ENCODE peak calls at places on chromosomes 5 and 9, in five cellular contexts. S, K, G, R and B are unnamed samples.
A peak's percentile ranks its signal among the peaks of the same experiment; 100 is the strongest.

GRCh38 chr5:170315154-170315553 is 17.6 kb upstream of the LCP2 start:
- DNase-seq in S (peak; percentile 70), K (no peak), G (no peak), R (peak; percentile 68), B (no peak)

GRCh38 chr5:19886123-19886921 is 101.7 kb downstream of the CDH18 start:
- DNase-seq in S (no peak), K (peak; percentile 42), G (no peak), R (no peak), B (no peak)

GRCh38 chr5:151234476-151235238 is 10.8 kb upstream of the CCDC69 start:
- DNase-seq in S (peak; percentile 60), K (no peak), G (peak; percentile 83), R (no peak), B (no peak)

GRCh38 chr5:57692582-57693487 is 210.2 kb upstream of the ACTBL2 start:
- DNase-seq in S (peak; percentile 52), K (peak; percentile 84), G (no peak), R (peak; percentile 2), B (peak; percentile 4)

GRCh38 chr5:132049559-132049958 is 10.9 kb upstream of the IL3 start:
- DNase-seq in S (no peak), K (no peak), G (no peak), R (no peak), B (no peak)

GRCh38 chr5:83513081-83513480 is 41.5 kb downstream of the VCAN start:
- DNase-seq in S (no peak), K (no peak), G (no peak), R (no peak), B (no peak)

GRCh38 chr9:131140112-131140511 is 14.7 kb downstream of the NUP214 start:
- DNase-seq in S (no peak), K (no peak), G (no peak), R (no peak), B (no peak)

GRCh38 chr9:21542780-21543179 is 60.7 kb upstream of the IFNE start:
- DNase-seq in S (no peak), K (no peak), G (no peak), R (no peak), B (no peak)

GRCh38 chr5:173866249-173867172 is 21.6 kb upstream of the CPEB4 start:
- DNase-seq in S (no peak), K (no peak), G (no peak), R (peak; percentile 86), B (no peak)

GRCh38 chr9:126701820-126702500 is 88.2 kb downstream of the LMX1B start:
- DNase-seq in S (no peak), K (no peak), G (no peak), R (no peak), B (no peak)

GRCh38 chr9:77018058-77019009 is 1.1 kb upstream of the FOXB2 start:
- DNase-seq in S (no peak), K (no peak), G (peak; percentile 12), R (no peak), B (no peak)

GRCh38 chr9:73270967-73271722 is 119.5 kb downstream of the ANXA1 start:
- DNase-seq in S (no peak), K (peak; percentile 72), G (no peak), R (no peak), B (no peak)

GRCh38 chr9:20290287-20290686 is 332.0 kb downstream of the MLLT3 start:
- DNase-seq in S (no peak), K (no peak), G (no peak), R (no peak), B (no peak)

GRCh38 chr9:81080185-81080584 is 609.2 kb downstream of the TLE1 start:
- DNase-seq in S (no peak), K (no peak), G (no peak), R (no peak), B (no peak)

GRCh38 chr9:77440057-77440456 is 208.1 kb downstream of the GNA14 start:
- DNase-seq in S (no peak), K (no peak), G (no peak), R (no peak), B (no peak)

GRCh38 chr5:1121891-1122290 is 10.0 kb upstream of the SLC12A7 start:
- DNase-seq in S (no peak), K (no peak), G (no peak), R (no peak), B (no peak)

GRCh38 chr5:5266296-5266695 is 126.2 kb downstream of the ADAMTS16 start:
- DNase-seq in S (no peak), K (no peak), G (no peak), R (no peak), B (no peak)

GRCh38 chr5:16690243-16690839 is 73.5 kb upstream of the RETREG1 start:
- DNase-seq in S (no peak), K (no peak), G (peak; percentile 63), R (no peak), B (no peak)

GRCh38 chr5:153496835-153497234 is 6.4 kb downstream of the GRIA1 start:
- DNase-seq in S (no peak), K (no peak), G (no peak), R (no peak), B (no peak)

GRCh38 chr9:118976160-118976559 is 393.1 kb downstream of the BRINP1 start:
- DNase-seq in S (no peak), K (no peak), G (no peak), R (no peak), B (no peak)

GRCh38 chr9:88663766-88664419 is 128.9 kb downstream of the NXNL2 start:
- DNase-seq in S (no peak), K (no peak), G (no peak), R (no peak), B (no peak)

GRCh38 chr5:8550921-8551320 is 682.0 kb downstream of the MTRR start:
- DNase-seq in S (no peak), K (no peak), G (no peak), R (no peak), B (no peak)

GRCh38 chr5:144794922-144795321 is 624.2 kb downstream of the KCTD16 start:
- DNase-seq in S (no peak), K (no peak), G (no peak), R (no peak), B (no peak)

GRCh38 chr5:177546262-177546741 is 8.1 kb downstream of the FAM193B start:
- DNase-seq in S (no peak), K (peak; percentile 98), G (no peak), R (no peak), B (peak; percentile 62)

GRCh38 chr5:57836921-57837320 is 354.3 kb upstream of the ACTBL2 start:
- DNase-seq in S (no peak), K (no peak), G (no peak), R (no peak), B (no peak)

GRCh38 chr9:114898741-114899140 is 31.6 kb downstream of the TNFSF8 start:
- DNase-seq in S (no peak), K (no peak), G (peak; percentile 28), R (no peak), B (no peak)